ENCODE peak calls at places on chromosomes 3 and 15, in nine cellular contexts. P is testis; V is right cardiac atrium; M is lung microvascular endothelial cell; A is nephron progenitor cell; B is stimulated activated CD4-positive, alpha-beta T cell treated with anti-CD3 and anti-CD28 coated beads, Interleukin-2, amount 100 ng/mL, for 48 hours; X is OCI-M1; C is naive thymus-derived CD8-positive, alpha-beta T cell; U is NCI-H1694 treated with DMSO at 0.1 percent for 48 hours. D is an unnamed sample.

GRCh38 chr3:184645304-184645703 is 66.6 kb downstream of the MAGEF1 start:
- DNase-seq in P (no peak), V (peak), M (no peak), A (no peak), B (no peak), X (no peak), C (no peak), U (no peak), D (no peak)

GRCh38 chr3:98770261-98771039 is 7.3 kb downstream of the ST3GAL6 start:
- DNase-seq in P (no peak), V (no peak), M (no peak), A (no peak), B (no peak), X (no peak), C (peak), U (no peak), D (peak)

GRCh38 chr3:179474480-179474879 is 23.2 kb upstream of the GNB4 start:
- DNase-seq in P (no peak), V (no peak), M (no peak), A (no peak), B (no peak), X (no peak), C (no peak), U (no peak), D (no peak)

GRCh38 chr15:72398189-72398588 is at the start of gene TMEM202:
- DNase-seq in P (no peak), V (no peak), M (no peak), A (no peak), B (no peak), X (no peak), C (no peak), U (no peak), D (no peak)

GRCh38 chr3:119395923-119396358 is 67.5 kb downstream of the TMEM39A start:
- DNase-seq in P (no peak), V (no peak), M (no peak), A (no peak), B (no peak), X (no peak), C (no peak), U (no peak), D (no peak)

GRCh38 chr15:66415321-66415720 is 28.6 kb downstream of the MAP2K1 start:
- DNase-seq in P (no peak), V (no peak), M (no peak), A (no peak), B (no peak), X (no peak), C (no peak), U (no peak), D (no peak)

GRCh38 chr3:125594581-125595011 is 701 bp downstream of the OSBPL11 start:
- DNase-seq in P (peak), V (peak), M (peak), A (peak), B (peak), X (peak), C (no peak), U (no peak), D (peak)

GRCh38 chr3:63911395-63911900 is 735 bp downstream of the SCAANT1 start:
- DNase-seq in P (no peak), V (no peak), M (no peak), A (no peak), B (no peak), X (no peak), C (no peak), U (no peak), D (no peak)

GRCh38 chr15:73686781-73687256 is 2.6 kb downstream of the CD276 start:
- DNase-seq in P (no peak), V (no peak), M (peak), A (no peak), B (no peak), X (peak), C (no peak), U (no peak), D (peak)

D was measured in adrenal gland.